ENCODE peak calls at places on chromosomes 6 and 20, in five cellular contexts. C is GM20000, M is HFFc6, U is cardiac septum, W is sciatic nerve. X is an unnamed sample.

GRCh38 chr6:111840821-111841220 is 32.4 kb downstream of the FYN start:
- DNase-seq in C (no peak), M (no peak), U (no peak), W (no peak), X (no peak)

GRCh38 chr6:139757766-139758655 is 383.6 kb upstream of the CITED2 start:
- DNase-seq in C (no peak), M (peak), U (no peak), W (no peak), X (no peak)

GRCh38 chr20:45704969-45705637 is at the start of gene WFDC10B:
- DNase-seq in C (no peak), M (no peak), U (no peak), W (no peak), X (no peak)

GRCh38 chr20:62776692-62777527 is 19.4 kb upstream of the MRGBP start:
- DNase-seq in C (peak), M (no peak), U (no peak), W (no peak), X (peak)

GRCh38 chr6:11711644-11711993 is 67.0 kb downstream of the ADTRP start:
- DNase-seq in C (peak), M (no peak), U (no peak), W (no peak), X (no peak)

GRCh38 chr20:46624941-46625340 is 26.3 kb downstream of the SLC13A3 start:
- DNase-seq in C (no peak), M (no peak), U (no peak), W (no peak), X (no peak)

GRCh38 chr6:34366639-34366921 is 25.9 kb downstream of the NUDT3 start:
- DNase-seq in C (no peak), M (no peak), U (no peak), W (no peak), X (no peak)

GRCh38 chr20:56956536-56956935 is 309.9 kb downstream of the BMP7 start:
- DNase-seq in C (no peak), M (no peak), U (no peak), W (no peak), X (no peak)

GRCh38 chr6:56661298-56661697 is 18.6 kb upstream of the DST start:
- DNase-seq in C (no peak), M (no peak), U (no peak), W (no peak), X (no peak)